ENCODE peak calls at places on chromosome 19, in five cellular contexts. U is transverse colon, H is dorsolateral prefrontal cortex, O is osteoblast, X is Peyer's patch. F is an unnamed sample.

GRCh38 chr19:38358071-38358470 is 16.3 kb upstream of the PSMD8 start:
- DNase-seq in O (no peak), U (no peak), H (no peak), X (no peak), F (no peak)

GRCh38 chr19:49887037-49887652 is 9.5 kb downstream of the IL4I1 start:
- DNase-seq in X (no peak), U (no peak), H (no peak), O (no peak), F (no peak)

GRCh38 chr19:37401078-37401477 is 30.2 kb downstream of the ZNF527 start:
- DNase-seq in X (no peak), H (no peak), O (no peak), U (no peak), F (no peak)

GRCh38 chr19:39325778-39326680 is 5.4 kb upstream of the LRFN1 start:
- DNase-seq in U (no peak), O (peak), X (no peak), H (no peak), F (no peak)

GRCh38 chr19:50311723-50312635 is 17.2 kb downstream of the KCNC3 start:
- DNase-seq in X (no peak), O (peak), H (no peak), U (no peak), F (no peak)

GRCh38 chr19:17968376-17968775 is 1.5 kb downstream of the KCNN1 start:
- DNase-seq in U (no peak), X (no peak), O (peak), H (no peak), F (no peak)

GRCh38 chr19:38606131-38606530 is 11.6 kb downstream of the MAP4K1 start:
- DNase-seq in H (no peak), X (no peak), O (no peak), U (no peak), F (no peak)

GRCh38 chr19:2266183-2266993 is 10.2 kb upstream of the JSRP1 start:
- DNase-seq in O (peak), X (peak), H (peak), U (peak), F (peak)

GRCh38 chr19:40219721-40220276 is 1.6 kb upstream of the TTC9B start:
- DNase-seq in U (no peak), X (peak), H (no peak), O (peak), F (no peak)

GRCh38 chr19:16180611-16181010 is 4.6 kb upstream of the FAM32A start:
- DNase-seq in U (no peak), X (no peak), H (no peak), O (peak), F (no peak)

GRCh38 chr19:44662686-44663085 is 8.6 kb upstream of the CEACAM19 start:
- DNase-seq in H (no peak), O (peak), X (no peak), U (no peak), F (no peak)

GRCh38 chr19:10085641-10086031 is 481 bp upstream of the SHFL start:
- DNase-seq in O (peak), H (no peak), U (no peak), X (no peak), F (no peak)

GRCh38 chr19:10087296-10088061 is 1.4 kb downstream of the SHFL start:
- DNase-seq in X (no peak), U (no peak), O (peak), H (no peak), F (no peak)

GRCh38 chr19:10086032-10086903 is at the start of gene SHFL:
- DNase-seq in X (peak), H (peak), O (peak), U (peak), F (peak)

GRCh38 chr19:10084803-10085202 is 1.3 kb upstream of the SHFL start:
- DNase-seq in H (no peak), U (no peak), X (no peak), O (no peak), F (no peak)

GRCh38 chr19:10086904-10087256 is 763 bp downstream of the SHFL start:
- DNase-seq in H (no peak), U (no peak), O (peak), X (no peak), F (no peak)
- H3K27ac ChIP-seq in H (peak), U (peak), O (peak), X (peak), F (peak)

GRCh38 chr19:52963229-52963760 is 614 bp upstream of the ZNF816 start:
- DNase-seq in U (peak), H (no peak), X (peak), O (peak), F (no peak)

GRCh38 chr19:52959613-52960295 is 2.9 kb downstream of the ZNF816 start:
- DNase-seq in X (no peak), U (no peak), H (no peak), O (no peak), F (no peak)

GRCh38 chr19:52962394-52963228 is at the start of gene ZNF816:
- DNase-seq in O (peak), H (peak), U (peak), X (peak), F (peak)

GRCh38 chr19:52957591-52957990 is 5.1 kb downstream of the ZNF816 start:
- DNase-seq in U (no peak), X (no peak), H (no peak), O (no peak), F (no peak)

DNA sequence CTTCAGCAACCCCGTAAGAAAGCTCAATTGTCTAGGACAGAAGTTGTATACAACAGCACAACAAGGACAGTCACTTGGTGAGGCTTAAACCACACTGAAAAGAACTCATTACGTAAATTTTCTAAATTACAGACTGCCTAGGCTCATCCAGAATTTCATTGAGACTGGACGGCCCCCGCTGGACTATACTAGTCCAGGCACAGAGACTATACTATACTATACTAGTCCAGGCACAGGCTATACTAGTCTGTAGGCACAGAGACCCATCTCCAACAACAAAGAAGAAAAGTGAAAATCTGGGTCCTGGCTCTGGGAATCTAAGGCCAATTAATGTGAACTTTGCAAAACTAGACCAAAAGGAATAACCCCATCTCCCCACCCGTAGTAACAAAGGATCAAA is 700 bp downstream of the ZNF816 start:
- DNase-seq in O (no peak), X (no peak), H (no peak), U (no peak), F (no peak)
- H3K4me3 ChIP-seq in O (peak), X (peak), H (peak), U (peak), F (peak)

GRCh38 chr19:45792482-45793177 is at the start of gene DMWD:
- DNase-seq in U (peak), O (peak), H (peak), X (peak), F (peak)
- H3K27ac ChIP-seq in U (peak), O (peak), H (peak), X (peak), F (peak)

DNA sequence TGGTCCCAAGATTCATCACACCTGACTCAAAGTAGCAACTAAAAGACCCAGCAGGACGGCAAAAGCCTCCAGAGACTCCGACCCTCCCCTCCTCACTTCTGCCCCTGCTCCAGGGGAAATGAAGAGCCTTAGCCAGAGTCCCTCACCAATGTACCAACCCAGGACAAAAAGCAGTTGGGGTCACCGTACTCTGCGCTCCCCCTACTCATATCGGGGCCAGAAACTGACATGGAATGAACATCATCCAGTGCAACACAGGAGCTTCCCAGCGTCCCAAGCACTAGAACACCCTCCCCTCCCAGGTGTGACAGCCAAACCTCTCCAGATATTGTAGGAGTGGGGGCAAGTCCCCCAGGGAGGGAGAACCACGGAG is 1.7 kb downstream of the EEF2 start:
- DNase-seq in U (no peak), O (peak), X (no peak), H (no peak), F (no peak)
- H3K4me3 ChIP-seq in U (no peak), O (peak), X (peak), H (peak), F (peak)

GRCh38 chr19:54180691-54181091 is 7.7 kb upstream of the TMC4 start:
- DNase-seq in X (no peak), O (peak), H (no peak), U (no peak), F (no peak)

GRCh38 chr19:54183431-54183830 is 5.9 kb downstream of the MBOAT7 start:
- DNase-seq in X (no peak), U (no peak), O (peak), H (no peak), F (no peak)

GRCh38 chr19:54178581-54179261 is 5.8 kb upstream of the TMC4 start:
- DNase-seq in O (peak), U (no peak), X (no peak), H (peak), F (no peak)

GRCh38 chr19:54179262-54179587 is 6.3 kb upstream of the TMC4 start:
- DNase-seq in X (no peak), O (no peak), U (no peak), H (no peak), F (no peak)

DNA sequence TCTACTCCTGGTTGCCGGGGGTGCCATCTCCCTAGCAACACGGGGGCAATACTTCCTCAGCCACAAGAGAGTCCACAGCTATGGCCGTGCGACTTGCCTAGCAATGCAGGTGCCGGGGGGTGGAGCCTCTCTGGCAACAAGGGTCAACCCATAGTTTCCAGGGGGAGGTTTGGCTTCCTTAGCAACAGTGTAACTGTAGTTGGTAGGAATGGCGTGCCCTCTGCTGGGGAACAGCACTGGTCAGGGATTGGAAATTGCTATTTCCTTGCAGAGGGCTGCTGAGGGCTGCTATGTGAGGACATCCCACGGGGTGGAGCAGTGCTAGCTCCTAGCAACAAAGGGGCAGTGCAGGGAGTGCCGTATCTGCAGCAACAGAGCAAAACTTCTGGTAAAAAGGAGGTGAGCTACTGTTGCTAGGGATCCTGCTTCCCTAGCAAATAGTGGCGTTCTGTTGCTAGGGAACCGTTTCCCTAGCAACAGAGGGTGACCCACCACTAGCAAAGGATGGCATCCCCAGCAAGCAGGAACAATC is 7.0 kb upstream of the TMC4 start:
- DNase-seq in H (peak), X (peak), U (peak), O (peak), F (no peak)
- H3K27ac ChIP-seq in H (no peak), X (no peak), U (no peak), O (no peak), F (no peak)

GRCh38 chr19:703651-704446 is 4.9 kb upstream of the PALM start:
- DNase-seq in X (peak), O (peak), H (peak), U (peak), F (peak)
- H3K4me3 ChIP-seq in X (peak), O (no peak), H (peak), U (no peak), F (no peak)

F was measured in lung.